ENCODE peak calls at places on chromosomes 7 and 10, in four cellular contexts. Q, E, H and S are unnamed samples. For H3K4me1 and H3K9me3, the result is how much of the 10 kb centered on the place peaks cover.

GRCh38 chr7:32070406-32071360 is at the start of gene PDE1C:
- DNase-seq in Q (peak), E (peak), H (no peak), S (no peak)

GRCh38 chr10:103480521-103480920 is 1.5 kb upstream of the CALHM3 start:
- DNase-seq in Q (no peak), E (peak), H (no peak), S (no peak)

GRCh38 chr7:71982847-71983246 is 429.3 kb downstream of the CALN1 start:
- DNase-seq in Q (no peak), E (no peak), H (no peak), S (no peak)

GRCh38 chr7:2802082-2802481 is 42.0 kb downstream of the GNA12 start:
- DNase-seq in Q (no peak), E (peak), H (no peak), S (no peak)

GRCh38 chr10:124740374-124741280 is 3.6 kb downstream of the FAM53B start:
- DNase-seq in Q (no peak), E (peak), H (no peak), S (no peak)

GRCh38 chr10:17007381-17007780 is 122.2 kb downstream of the CUBN start:
- DNase-seq in Q (no peak), E (no peak), H (no peak), S (no peak)

GRCh38 chr10:105682911-105683310 is 1041.8 kb downstream of the SORCS3 start:
- DNase-seq in Q (no peak), E (no peak), H (no peak), S (no peak)

GRCh38 chr7:26103541-26104070 is 48.4 kb upstream of the NFE2L3 start:
- DNase-seq in Q (no peak), E (no peak), H (no peak), S (no peak)

GRCh38 chr7:15764986-15765385 is 78.5 kb upstream of the MEOX2 start:
- DNase-seq in Q (no peak), E (no peak), H (no peak), S (no peak)

GRCh38 chr10:47334627-47335026 is 12.4 kb downstream of the GDF2 start:
- DNase-seq in Q (no peak), E (no peak), H (no peak), S (no peak)

GRCh38 chr10:29578457-29578856 is 56.3 kb downstream of the SVIL start:
- DNase-seq in Q (no peak), E (no peak), H (no peak), S (no peak)

GRCh38 chr7:2412587-2413201 is 9.3 kb downstream of the CHST12 start:
- DNase-seq in Q (no peak), E (peak), H (no peak), S (no peak)

GRCh38 chr10:114537791-114538543 is 120.1 kb downstream of the ABLIM1 start:
- DNase-seq in Q (no peak), E (no peak), H (no peak), S (no peak)

GRCh38 chr7:153193144-153193595 is 433.6 kb downstream of the ACTR3B start:
- DNase-seq in Q (peak), E (no peak), H (no peak), S (no peak)

GRCh38 chr10:128505346-128505745 is 379.1 kb upstream of the MKI67 start:
- DNase-seq in Q (no peak), E (no peak), H (no peak), S (no peak)

GRCh38 chr7:501526-501925 is 18.1 kb downstream of the PDGFA start:
- DNase-seq in Q (no peak), E (no peak), H (no peak), S (no peak)
- H3K4me1 ChIP-seq in Q (under half), E (under half), H (under half), S (under half)

DNA sequence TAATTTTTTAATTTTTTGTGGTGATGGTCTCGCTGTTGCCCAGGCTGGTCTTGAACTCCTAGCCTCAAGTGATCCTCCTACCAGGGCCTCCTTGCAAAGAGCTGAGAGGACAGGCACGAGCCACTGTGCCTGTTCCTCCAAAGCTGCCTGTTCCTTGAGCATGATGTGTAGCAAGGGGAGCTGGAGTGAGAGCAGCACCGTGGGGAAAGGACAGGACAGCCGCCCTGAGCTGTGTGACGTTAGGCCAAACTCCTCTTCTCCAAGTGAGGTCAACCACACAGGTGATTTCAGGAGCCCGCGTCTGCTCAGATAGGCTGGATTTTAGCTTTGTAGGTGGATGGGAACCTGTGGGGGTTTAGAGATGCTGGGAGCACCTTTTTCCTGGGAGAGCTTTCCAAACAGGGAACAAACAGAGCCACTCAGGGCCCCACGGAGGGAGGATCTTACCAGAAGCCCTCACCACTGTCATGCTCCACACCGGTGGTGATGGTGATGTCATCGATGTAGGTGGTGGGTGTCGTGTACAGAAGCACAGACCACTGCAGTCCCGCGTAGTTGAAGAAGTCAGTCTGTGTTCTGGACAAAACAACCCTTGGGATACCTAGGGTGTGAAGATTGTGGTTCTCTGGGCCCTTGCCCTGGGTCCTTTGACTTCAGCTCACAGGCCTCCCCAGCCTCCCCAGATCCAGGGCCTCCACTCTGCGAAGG is 44.8 kb upstream of the ZNF479 start:
- DNase-seq in Q (no peak), E (no peak), H (no peak), S (no peak)
- H3K9me3 ChIP-seq in Q (under half), E (under half), H (under half), S (under half)

DNA sequence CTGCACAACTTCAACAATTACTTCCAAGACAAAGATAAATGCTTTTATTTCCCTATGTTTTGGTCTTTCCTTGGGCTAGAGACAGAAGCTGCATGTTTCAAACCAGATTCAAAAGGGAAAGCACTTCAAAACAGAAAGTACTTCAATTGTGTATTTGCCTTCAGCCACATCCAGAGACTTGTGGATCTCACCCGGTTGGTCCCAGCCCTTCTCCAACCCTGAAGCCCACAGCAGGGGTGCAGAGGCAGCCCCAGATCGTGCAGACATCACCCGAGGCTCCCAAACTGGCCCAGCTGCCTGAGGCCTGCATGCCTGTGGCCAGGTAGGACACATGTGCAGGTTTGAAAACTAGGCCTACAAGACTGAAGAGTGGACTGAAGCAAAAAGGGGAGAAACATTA is 80.8 kb downstream of the ALOX5 start:
- DNase-seq in Q (no peak), E (no peak), H (no peak), S (no peak)
- H3K4me3 ChIP-seq in Q (no peak), E (no peak), H (no peak), S (no peak)

DNA sequence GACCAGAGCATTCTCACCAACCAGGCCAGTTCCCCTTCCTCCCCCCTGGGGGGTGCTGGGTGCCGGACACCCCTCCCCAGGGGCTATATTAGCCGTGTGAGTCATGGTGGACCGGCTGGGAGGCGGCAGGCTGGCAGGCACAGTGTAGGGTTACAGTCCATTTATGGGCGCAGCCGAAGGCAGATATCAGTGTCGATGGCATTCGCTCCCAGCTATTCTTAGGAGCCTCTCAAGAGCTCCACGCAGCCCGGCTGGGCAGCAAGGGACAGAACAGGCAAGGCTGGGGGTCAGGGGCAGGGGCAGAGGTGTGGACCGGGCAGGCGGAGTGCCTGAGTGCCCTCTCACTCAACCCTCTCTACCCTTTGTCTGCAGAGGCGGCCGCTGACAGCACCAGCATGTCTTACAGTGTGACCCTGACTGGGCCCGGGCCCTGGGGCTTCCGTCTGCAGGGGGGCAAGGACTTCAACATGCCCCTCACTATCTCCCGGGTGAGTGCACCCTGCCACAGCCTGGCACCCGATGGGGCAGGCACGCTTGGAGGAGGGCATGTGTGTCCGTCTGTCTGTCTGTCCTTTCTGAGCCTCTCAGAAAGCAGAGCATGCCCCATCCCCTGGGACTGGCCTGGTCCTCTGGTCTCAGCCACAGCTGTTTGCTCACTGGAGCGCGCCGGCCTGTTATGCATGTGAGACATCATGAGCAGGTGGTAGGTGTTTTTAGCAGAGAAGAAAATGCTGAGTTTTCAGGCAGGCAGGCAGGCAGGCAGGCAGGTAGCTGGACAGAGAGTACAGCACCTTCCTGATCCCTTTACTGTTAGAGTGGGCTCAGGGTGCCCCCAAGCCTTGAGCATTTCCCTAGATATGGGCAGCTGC is at the start of gene LDB3:
- DNase-seq in Q (no peak), E (peak), H (no peak), S (peak)
- H3K4me1 ChIP-seq in Q (under half), E (under half), H (under half), S (under half)

GRCh38 chr7:144884913-144885312 is 49.1 kb upstream of the TPK1 start:
- DNase-seq in Q (no peak), E (no peak), H (no peak), S (no peak)
- H3K9me3 ChIP-seq in Q (under half), E (under half), H (under half), S (under half)

DNA sequence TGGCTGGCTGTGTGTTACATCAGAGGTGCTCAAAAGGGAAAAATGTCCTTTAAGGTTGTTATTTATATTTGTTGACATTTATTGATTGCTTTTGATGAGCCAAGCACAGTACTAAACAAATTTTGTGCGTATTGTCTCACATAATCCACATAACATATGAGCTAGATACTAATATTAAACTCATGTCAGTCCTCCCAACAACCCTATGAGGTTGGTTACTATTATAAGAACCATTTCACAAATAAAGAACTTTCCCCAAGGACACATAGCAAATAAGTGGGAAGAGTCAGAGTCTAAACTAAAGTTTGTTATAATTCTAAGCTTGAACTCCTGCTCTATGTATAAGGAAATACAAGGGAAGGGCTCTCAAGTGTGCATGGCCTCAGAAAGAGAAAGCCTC is 35.6 kb upstream of the OTUD1 start:
- DNase-seq in Q (no peak), E (no peak), H (no peak), S (no peak)
- H3K4me3 ChIP-seq in Q (no peak), E (no peak), H (no peak), S (no peak)

GRCh38 chr7:69739906-69740545 is 141.8 kb downstream of the AUTS2 start:
- DNase-seq in Q (no peak), E (no peak), H (no peak), S (no peak)
- H3K4me1 ChIP-seq in Q (under half), E (under half), H (under half), S (under half)